ENCODE peak calls at places on chromosome 13, in six cellular contexts. One of them, this sample, is unnamed.

GRCh38 chr13:25186187-25186586 is 14.1 kb upstream of the AMER2 start:
- DNase-seq in KBM-7: no peak
- DNase-seq in tibial nerve: no peak
- DNase-seq in ureter: no peak
- DNase-seq in activated CD4-positive, alpha-beta T cell treated with anti-CD3 and anti-CD28 coated beads, Interleukin-2, amount 50 U/mL, for 1 hour: no peak
- DNase-seq in foreskin fibroblast: no peak
- DNase-seq in this sample: no peak

GRCh38 chr13:97715763-97716162 is 237.7 kb upstream of the IPO5 start:
- DNase-seq in tibial nerve: no peak
- DNase-seq in foreskin fibroblast: no peak
- DNase-seq in ureter: no peak
- DNase-seq in KBM-7: no peak
- DNase-seq in activated CD4-positive, alpha-beta T cell treated with anti-CD3 and anti-CD28 coated beads, Interleukin-2, amount 50 U/mL, for 1 hour: no peak
- DNase-seq in this sample: no peak

GRCh38 chr13:97295279-97296182 is 73.4 kb downstream of the MBNL2 start:
- DNase-seq in ureter: no peak
- DNase-seq in KBM-7: no peak
- DNase-seq in tibial nerve: no peak
- DNase-seq in activated CD4-positive, alpha-beta T cell treated with anti-CD3 and anti-CD28 coated beads, Interleukin-2, amount 50 U/mL, for 1 hour: no peak
- DNase-seq in foreskin fibroblast: peak; percentile 64
- DNase-seq in this sample: peak; percentile 93

GRCh38 chr13:97493471-97493870 is 59.5 kb downstream of the RAP2A start:
- DNase-seq in activated CD4-positive, alpha-beta T cell treated with anti-CD3 and anti-CD28 coated beads, Interleukin-2, amount 50 U/mL, for 1 hour: no peak
- DNase-seq in foreskin fibroblast: no peak
- DNase-seq in ureter: no peak
- DNase-seq in KBM-7: no peak
- DNase-seq in tibial nerve: no peak
- DNase-seq in this sample: no peak

GRCh38 chr13:96934889-96935490 is 59.3 kb downstream of the OXGR1 start:
- DNase-seq in activated CD4-positive, alpha-beta T cell treated with anti-CD3 and anti-CD28 coated beads, Interleukin-2, amount 50 U/mL, for 1 hour: no peak
- DNase-seq in ureter: no peak
- DNase-seq in tibial nerve: no peak
- DNase-seq in foreskin fibroblast: no peak
- DNase-seq in KBM-7: no peak
- DNase-seq in this sample: no peak

GRCh38 chr13:90757127-90757680 is 590.3 kb upstream of the MIR17HG start:
- DNase-seq in activated CD4-positive, alpha-beta T cell treated with anti-CD3 and anti-CD28 coated beads, Interleukin-2, amount 50 U/mL, for 1 hour: no peak
- DNase-seq in tibial nerve: no peak
- DNase-seq in foreskin fibroblast: no peak
- DNase-seq in KBM-7: no peak
- DNase-seq in ureter: no peak
- DNase-seq in this sample: no peak

GRCh38 chr13:25111557-25111956 is 15.6 kb downstream of the PABPC3 start:
- DNase-seq in KBM-7: no peak
- DNase-seq in ureter: no peak
- DNase-seq in activated CD4-positive, alpha-beta T cell treated with anti-CD3 and anti-CD28 coated beads, Interleukin-2, amount 50 U/mL, for 1 hour: no peak
- DNase-seq in tibial nerve: no peak
- DNase-seq in foreskin fibroblast: peak; percentile 4
- DNase-seq in this sample: peak; percentile 36

GRCh38 chr13:50080158-50080855 is 65.1 kb downstream of the KCNRG start:
- DNase-seq in ureter: no peak
- DNase-seq in foreskin fibroblast: peak; percentile 65
- DNase-seq in activated CD4-positive, alpha-beta T cell treated with anti-CD3 and anti-CD28 coated beads, Interleukin-2, amount 50 U/mL, for 1 hour: peak; percentile 28
- DNase-seq in tibial nerve: peak; percentile 38
- DNase-seq in KBM-7: peak; percentile 54
- DNase-seq in this sample: peak; percentile 56

GRCh38 chr13:30004204-30004603 is 153.8 kb upstream of the UBL3 start:
- DNase-seq in foreskin fibroblast: peak; percentile 66
- DNase-seq in activated CD4-positive, alpha-beta T cell treated with anti-CD3 and anti-CD28 coated beads, Interleukin-2, amount 50 U/mL, for 1 hour: no peak
- DNase-seq in KBM-7: peak; percentile 8
- DNase-seq in tibial nerve: no peak
- DNase-seq in ureter: no peak
- DNase-seq in this sample: peak; percentile 51

GRCh38 chr13:37923236-37923635 is 53.7 kb upstream of the TRPC4 start:
- DNase-seq in activated CD4-positive, alpha-beta T cell treated with anti-CD3 and anti-CD28 coated beads, Interleukin-2, amount 50 U/mL, for 1 hour: no peak
- DNase-seq in tibial nerve: no peak
- DNase-seq in ureter: no peak
- DNase-seq in KBM-7: no peak
- DNase-seq in foreskin fibroblast: no peak
- DNase-seq in this sample: no peak

GRCh38 chr13:50990050-50990449 is 80.5 kb downstream of the RNASEH2B start:
- DNase-seq in foreskin fibroblast: no peak
- DNase-seq in ureter: no peak
- DNase-seq in tibial nerve: no peak
- DNase-seq in activated CD4-positive, alpha-beta T cell treated with anti-CD3 and anti-CD28 coated beads, Interleukin-2, amount 50 U/mL, for 1 hour: no peak
- DNase-seq in KBM-7: no peak
- DNase-seq in this sample: no peak

GRCh38 chr13:77919351-77920294 is 992 bp upstream of the EDNRB start:
- DNase-seq in tibial nerve: peak; percentile 19
- DNase-seq in ureter: peak; percentile 63
- DNase-seq in activated CD4-positive, alpha-beta T cell treated with anti-CD3 and anti-CD28 coated beads, Interleukin-2, amount 50 U/mL, for 1 hour: no peak
- DNase-seq in KBM-7: no peak
- DNase-seq in foreskin fibroblast: peak; percentile 26
- DNase-seq in this sample: peak; percentile 33

GRCh38 chr13:26423634-26424033 is 133.8 kb upstream of the WASF3 start:
- DNase-seq in foreskin fibroblast: no peak
- DNase-seq in tibial nerve: no peak
- DNase-seq in activated CD4-positive, alpha-beta T cell treated with anti-CD3 and anti-CD28 coated beads, Interleukin-2, amount 50 U/mL, for 1 hour: no peak
- DNase-seq in ureter: no peak
- DNase-seq in KBM-7: no peak
- DNase-seq in this sample: no peak

GRCh38 chr13:70407486-70407885 is 299.2 kb upstream of the KLHL1 start:
- DNase-seq in activated CD4-positive, alpha-beta T cell treated with anti-CD3 and anti-CD28 coated beads, Interleukin-2, amount 50 U/mL, for 1 hour: no peak
- DNase-seq in KBM-7: no peak
- DNase-seq in foreskin fibroblast: no peak
- DNase-seq in tibial nerve: no peak
- DNase-seq in ureter: no peak
- DNase-seq in this sample: no peak

GRCh38 chr13:59715591-59715990 is 448.1 kb downstream of the DIAPH3 start:
- DNase-seq in foreskin fibroblast: no peak
- DNase-seq in KBM-7: no peak
- DNase-seq in ureter: no peak
- DNase-seq in tibial nerve: no peak
- DNase-seq in activated CD4-positive, alpha-beta T cell treated with anti-CD3 and anti-CD28 coated beads, Interleukin-2, amount 50 U/mL, for 1 hour: no peak
- DNase-seq in this sample: no peak

GRCh38 chr13:67267136-67267535 is 37.0 kb upstream of the PCDH9 start:
- DNase-seq in foreskin fibroblast: peak; percentile 6
- DNase-seq in KBM-7: no peak
- DNase-seq in ureter: no peak
- DNase-seq in activated CD4-positive, alpha-beta T cell treated with anti-CD3 and anti-CD28 coated beads, Interleukin-2, amount 50 U/mL, for 1 hour: no peak
- DNase-seq in tibial nerve: no peak
- DNase-seq in this sample: no peak

GRCh38 chr13:102960959-102961358 is 105.3 kb downstream of the SLC10A2 start:
- DNase-seq in activated CD4-positive, alpha-beta T cell treated with anti-CD3 and anti-CD28 coated beads, Interleukin-2, amount 50 U/mL, for 1 hour: no peak
- DNase-seq in ureter: no peak
- DNase-seq in KBM-7: peak; percentile 2
- DNase-seq in foreskin fibroblast: no peak
- DNase-seq in tibial nerve: no peak
- DNase-seq in this sample: no peak

GRCh38 chr13:43792456-43792855 is 5.7 kb upstream of the ENOX1 start:
- DNase-seq in ureter: no peak
- DNase-seq in foreskin fibroblast: peak; percentile 27
- DNase-seq in activated CD4-positive, alpha-beta T cell treated with anti-CD3 and anti-CD28 coated beads, Interleukin-2, amount 50 U/mL, for 1 hour: no peak
- DNase-seq in KBM-7: no peak
- DNase-seq in tibial nerve: no peak
- DNase-seq in this sample: no peak

GRCh38 chr13:26216042-26216441 is 6.1 kb downstream of the RNF6 start:
- DNase-seq in ureter: no peak
- DNase-seq in foreskin fibroblast: no peak
- DNase-seq in activated CD4-positive, alpha-beta T cell treated with anti-CD3 and anti-CD28 coated beads, Interleukin-2, amount 50 U/mL, for 1 hour: no peak
- DNase-seq in KBM-7: no peak
- DNase-seq in tibial nerve: no peak
- DNase-seq in this sample: no peak

GRCh38 chr13:48679941-48680630 is 26.4 kb downstream of the CYSLTR2 start:
- DNase-seq in KBM-7: no peak
- DNase-seq in tibial nerve: no peak
- DNase-seq in activated CD4-positive, alpha-beta T cell treated with anti-CD3 and anti-CD28 coated beads, Interleukin-2, amount 50 U/mL, for 1 hour: no peak
- DNase-seq in ureter: no peak
- DNase-seq in foreskin fibroblast: no peak
- DNase-seq in this sample: no peak

GRCh38 chr13:30864352-30865130 is 41.5 kb upstream of the MEDAG start:
- DNase-seq in ureter: no peak
- DNase-seq in tibial nerve: no peak
- DNase-seq in KBM-7: no peak
- DNase-seq in foreskin fibroblast: peak; percentile 83
- DNase-seq in activated CD4-positive, alpha-beta T cell treated with anti-CD3 and anti-CD28 coated beads, Interleukin-2, amount 50 U/mL, for 1 hour: no peak
- DNase-seq in this sample: peak; percentile 82

GRCh38 chr13:50353651-50354415 is 338.6 kb downstream of the KCNRG start:
- DNase-seq in KBM-7: no peak
- DNase-seq in activated CD4-positive, alpha-beta T cell treated with anti-CD3 and anti-CD28 coated beads, Interleukin-2, amount 50 U/mL, for 1 hour: no peak
- DNase-seq in ureter: no peak
- DNase-seq in tibial nerve: peak; percentile 37
- DNase-seq in foreskin fibroblast: peak; percentile 60
- DNase-seq in this sample: peak; percentile 85

GRCh38 chr13:37806666-37807065 is 62.9 kb downstream of the TRPC4 start:
- DNase-seq in activated CD4-positive, alpha-beta T cell treated with anti-CD3 and anti-CD28 coated beads, Interleukin-2, amount 50 U/mL, for 1 hour: no peak
- DNase-seq in tibial nerve: no peak
- DNase-seq in foreskin fibroblast: no peak
- DNase-seq in ureter: no peak
- DNase-seq in KBM-7: no peak
- DNase-seq in this sample: no peak

GRCh38 chr13:109816979-109817275 is 30.5 kb upstream of the IRS2 start:
- DNase-seq in tibial nerve: no peak
- DNase-seq in KBM-7: no peak
- DNase-seq in foreskin fibroblast: peak; percentile 66
- DNase-seq in ureter: no peak
- DNase-seq in activated CD4-positive, alpha-beta T cell treated with anti-CD3 and anti-CD28 coated beads, Interleukin-2, amount 50 U/mL, for 1 hour: no peak
- DNase-seq in this sample: peak; percentile 13

GRCh38 chr13:30125422-30126073 is 181.8 kb downstream of the KATNAL1 start:
- DNase-seq in foreskin fibroblast: peak; percentile 95
- DNase-seq in KBM-7: no peak
- DNase-seq in activated CD4-positive, alpha-beta T cell treated with anti-CD3 and anti-CD28 coated beads, Interleukin-2, amount 50 U/mL, for 1 hour: no peak
- DNase-seq in tibial nerve: peak; percentile 59
- DNase-seq in ureter: no peak
- DNase-seq in this sample: peak; percentile 75

GRCh38 chr13:40484981-40485380 is 181.5 kb downstream of the FOXO1 start:
- DNase-seq in tibial nerve: no peak
- DNase-seq in activated CD4-positive, alpha-beta T cell treated with anti-CD3 and anti-CD28 coated beads, Interleukin-2, amount 50 U/mL, for 1 hour: no peak
- DNase-seq in KBM-7: no peak
- DNase-seq in foreskin fibroblast: no peak
- DNase-seq in ureter: no peak
- DNase-seq in this sample: no peak

This sample was measured in ELR.